ENCODE peak calls at places on chromosomes 4 and X, in six cellular contexts. G is AG20443; N is CD8-positive, alpha-beta T cell; T is SW480; I is MCF 10A; H is GM12878. Y is an unnamed sample.

GRCh38 chrX:69016220-69016941 is 148.9 kb downstream of the PJA1 start:
- DNase-seq in G (no peak), N (no peak), T (no peak), I (no peak), H (no peak), Y (no peak)

GRCh38 chr4:4248885-4249203 is 821 bp upstream of the TMEM128 start:
- DNase-seq in G (no peak), N (no peak), T (no peak), I (no peak), H (no peak), Y (no peak)

GRCh38 chrX:30793075-30793766 is 95.8 kb downstream of the TAB3 start:
- DNase-seq in G (no peak), N (no peak), T (no peak), I (no peak), H (no peak), Y (no peak)

GRCh38 chr4:56908206-56909082 is 744 bp downstream of the REST start:
- DNase-seq in G (peak), N (peak), T (peak), I (peak), H (no peak), Y (peak)

GRCh38 chr4:144366425-144366824 is 225.9 kb upstream of the GYPA start:
- DNase-seq in G (no peak), N (no peak), T (no peak), I (no peak), H (no peak), Y (no peak)

GRCh38 chr4:157389751-157390150 is 169.2 kb downstream of the GRIA2 start:
- DNase-seq in G (no peak), N (no peak), T (no peak), I (no peak), H (no peak), Y (no peak)

GRCh38 chr4:26995316-26995715 is 134.7 kb downstream of the STIM2 start:
- DNase-seq in G (no peak), N (no peak), T (no peak), I (no peak), H (no peak), Y (no peak)

GRCh38 chrX:108439434-108439883 is at the start of gene COL4A5:
- DNase-seq in G (peak), N (no peak), T (peak), I (peak), H (no peak), Y (peak)

GRCh38 chrX:2445662-2446623 is 54.8 kb downstream of the DHRSX start:
- DNase-seq in G (no peak), N (no peak), T (no peak), I (no peak), H (no peak), Y (no peak)

Y was measured in ACHN.